ENCODE peak calls at places on chromosomes 6 and 20, in nine cellular contexts. Z, Q, V, U, C, K, J, W and A are unnamed samples.

GRCh38 chr6:148693882-148694484 is 52.8 kb upstream of the UST start:
- ATAC-seq in Z (no peak), U (no peak), J (peak), Q (no peak), C (no peak), V (no peak), W (no peak), K (no peak), A (no peak)

GRCh38 chr6:158313989-158314388 is 1.7 kb downstream of the TULP4 start:
- ATAC-seq in C (no peak), U (no peak), Z (no peak), K (peak), Q (no peak), V (no peak), W (no peak), J (peak), A (no peak)

GRCh38 chr20:58638467-58639181 is 12.5 kb upstream of the STX16 start:
- ATAC-seq in J (no peak), K (no peak), Q (no peak), W (no peak), Z (no peak), U (no peak), C (no peak), V (no peak), A (no peak)

GRCh38 chr6:160960067-160960466 is 31.5 kb upstream of the MAP3K4 start:
- ATAC-seq in Z (no peak), Q (no peak), C (no peak), U (no peak), W (no peak), J (no peak), K (no peak), V (no peak), A (no peak)

GRCh38 chr6:2037230-2037926 is 208.0 kb downstream of the GMDS start:
- ATAC-seq in U (no peak), J (no peak), K (no peak), C (no peak), V (no peak), W (no peak), Z (no peak), Q (no peak), A (no peak)

GRCh38 chr20:55540013-55540412 is 465.3 kb downstream of the CBLN4 start:
- ATAC-seq in J (no peak), C (no peak), Z (no peak), V (no peak), W (no peak), U (no peak), Q (no peak), K (no peak), A (no peak)

GRCh38 chr6:130376921-130377320 is 11.1 kb downstream of the TMEM200A start:
- ATAC-seq in Z (no peak), J (no peak), K (no peak), V (no peak), Q (no peak), U (no peak), W (no peak), C (no peak), A (no peak)

GRCh38 chr6:38113810-38114577 is 294.5 kb downstream of the ZFAND3 start:
- ATAC-seq in U (no peak), Z (no peak), Q (no peak), J (no peak), V (no peak), C (no peak), K (no peak), W (no peak), A (no peak)

GRCh38 chr6:118886641-118887040 is 7.3 kb upstream of the ASF1A start:
- ATAC-seq in Z (no peak), J (no peak), C (no peak), Q (no peak), K (no peak), V (no peak), U (no peak), W (no peak), A (no peak)

GRCh38 chr20:20038586-20038985 is 13.7 kb downstream of the CRNKL1 start:
- ATAC-seq in J (no peak), K (no peak), Z (no peak), V (no peak), W (no peak), U (no peak), Q (no peak), C (no peak), A (no peak)

DNA sequence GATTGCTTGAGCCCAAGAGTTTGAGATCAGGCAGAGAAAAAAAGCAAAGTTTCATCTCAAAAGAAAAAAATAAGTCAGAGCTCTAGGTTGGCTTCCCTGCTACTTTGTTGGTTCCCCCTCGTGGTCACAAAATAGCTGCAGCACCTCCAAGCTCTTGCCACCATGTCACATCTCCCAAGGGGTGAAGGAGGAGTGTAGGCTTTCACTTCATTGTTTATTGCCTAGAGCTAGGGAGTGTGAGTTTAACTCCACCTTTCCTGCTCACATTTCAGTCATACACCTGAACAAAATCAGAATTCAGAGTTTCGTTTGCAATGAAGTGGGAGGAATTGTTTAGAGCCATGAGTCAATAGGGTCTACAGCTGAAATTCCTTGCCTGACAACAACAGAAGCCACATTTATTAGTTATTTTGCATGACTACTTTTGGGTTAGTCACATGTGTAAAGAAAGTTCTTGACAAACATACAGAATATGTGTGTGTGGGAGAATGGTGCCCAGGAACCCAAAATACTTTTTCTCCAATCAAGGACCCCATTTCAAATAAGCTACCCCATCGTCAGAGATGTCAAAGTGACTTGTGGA is 56.2 kb upstream of the UFL1 start:
- ATAC-seq in W (no peak), Q (no peak), Z (no peak), V (no peak), K (no peak), C (no peak), J (peak), U (no peak), A (no peak)
- TF ChIP-seq CTCF in W (no peak), Q (no peak), Z (no peak), V (no peak), K (no peak), C (no peak), J (peak), U (no peak), A (no peak)

GRCh38 chr6:146337376-146337775 is 206.3 kb upstream of the RAB32 start:
- ATAC-seq in W (no peak), Q (no peak), K (no peak), Z (no peak), J (no peak), C (no peak), U (no peak), V (no peak), A (no peak)
- TF ChIP-seq POLR2A in W (no peak), Q (no peak), K (no peak), Z (no peak), J (no peak), C (no peak), U (no peak), V (no peak), A (no peak)

DNA sequence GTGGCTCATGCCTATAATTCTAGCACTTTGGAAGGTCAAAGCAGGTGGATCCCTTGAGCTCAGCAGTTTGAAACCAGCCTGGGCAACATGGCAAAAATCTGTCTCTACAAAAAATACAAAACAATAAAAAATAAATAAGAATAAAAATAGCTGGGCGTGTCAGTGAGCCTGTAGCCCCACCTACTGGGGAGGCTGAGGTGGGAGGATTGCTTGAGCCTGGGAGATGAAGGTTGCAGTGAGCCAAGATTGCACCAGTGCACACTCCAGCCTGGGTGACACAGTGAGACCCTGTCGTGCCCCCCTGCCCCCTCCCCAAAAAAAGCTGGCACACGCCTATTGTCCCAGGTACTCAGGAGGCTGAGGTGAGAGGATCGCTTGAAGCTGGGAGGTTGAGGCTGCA is 35.1 kb upstream of the SRPK1 start:
- ATAC-seq in C (no peak), W (no peak), K (peak), Q (peak), U (no peak), V (no peak), Z (no peak), J (no peak), A (no peak)
- TF ChIP-seq CTCF in C (no peak), W (peak), K (peak), Q (peak), U (peak), V (peak), Z (peak), J (peak), A (no peak)

GRCh38 chr6:122789862-122790739 is 1.0 kb downstream of the SMPDL3A start:
- ATAC-seq in Q (peak), Z (peak), V (peak), J (peak), U (no peak), K (peak), W (peak), C (peak), A (peak)

GRCh38 chr6:122789078-122789861 is at the start of gene SMPDL3A:
- ATAC-seq in C (peak), Z (peak), K (peak), W (peak), Q (peak), U (peak), J (peak), V (peak), A (peak)

GRCh38 chr6:122788663-122789062 is 395 bp upstream of the SMPDL3A start:
- ATAC-seq in Q (no peak), C (no peak), U (no peak), J (no peak), W (no peak), V (no peak), K (no peak), Z (no peak), A (no peak)

GRCh38 chr6:122792796-122793195 is 3.7 kb downstream of the SMPDL3A start:
- ATAC-seq in W (no peak), J (no peak), V (no peak), C (no peak), U (no peak), Q (no peak), K (no peak), Z (no peak), A (no peak)

DNA sequence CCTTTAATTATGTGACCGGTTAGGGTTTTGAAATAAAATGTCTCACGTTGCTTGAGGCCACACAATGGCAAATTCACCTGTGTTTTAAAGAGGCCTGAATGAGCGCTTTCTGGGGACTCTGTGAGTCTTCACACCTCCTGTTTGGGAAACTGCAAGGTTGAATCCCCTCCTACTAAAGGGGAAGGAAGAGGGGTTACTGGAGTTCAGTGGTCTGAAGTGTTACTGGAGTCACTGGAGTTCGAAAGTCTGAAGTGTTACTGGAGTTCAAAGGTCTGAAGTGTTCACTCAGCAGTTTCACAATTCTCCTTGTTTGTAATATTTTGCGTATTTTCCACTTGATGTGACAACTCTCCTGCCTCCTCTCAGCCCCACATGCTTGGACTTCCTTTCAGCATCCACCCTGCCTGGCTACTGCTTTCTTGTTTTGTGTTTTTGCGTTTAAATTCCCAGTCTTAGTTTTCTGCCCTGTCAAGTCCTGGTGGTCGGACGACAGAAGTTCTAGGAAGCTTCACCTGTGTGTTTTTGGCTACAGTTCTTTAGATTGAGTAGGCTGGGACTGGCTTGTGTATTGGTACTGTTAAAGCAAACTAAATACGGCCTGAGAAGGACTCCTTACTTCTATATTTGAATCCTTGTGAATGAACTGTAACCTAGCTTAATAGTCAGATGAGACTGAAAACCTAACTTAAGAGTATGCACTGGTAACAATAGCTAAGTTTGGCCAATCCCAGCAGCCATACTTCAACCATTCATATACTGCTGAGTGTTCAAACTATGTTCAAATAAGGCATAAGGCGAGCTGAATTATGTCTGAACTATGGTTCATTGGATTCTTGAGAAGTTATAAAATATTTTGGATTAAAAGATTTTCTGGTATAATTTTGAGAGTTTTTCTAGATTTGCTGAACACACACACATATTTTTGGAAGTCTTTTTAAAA is 2.0 kb downstream of the SMPDL3A start:
- ATAC-seq in Z (peak), Q (no peak), U (no peak), J (peak), K (no peak), W (no peak), C (no peak), V (no peak), A (no peak)
- TF ChIP-seq POLR2A in Z (no peak), Q (no peak), U (no peak), J (no peak), K (no peak), W (no peak), C (no peak), V (no peak), A (no peak)

DNA sequence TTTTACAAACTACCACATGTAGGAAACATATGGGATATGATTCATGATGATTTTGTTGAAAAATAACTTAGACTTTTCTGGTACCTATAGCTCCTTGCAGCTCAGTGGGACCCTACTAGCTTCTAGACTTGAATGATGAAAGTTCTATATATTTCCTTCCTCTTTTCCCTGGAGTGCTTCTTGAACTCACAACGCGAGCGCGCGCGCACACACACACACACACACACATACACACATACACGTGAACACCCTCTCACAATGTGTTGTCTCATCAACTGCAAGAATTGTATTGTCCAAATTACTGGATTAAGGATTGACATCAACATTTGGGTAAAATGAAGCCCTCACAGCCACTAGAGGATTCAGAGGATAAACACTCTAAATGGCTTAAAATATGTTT is 61.9 kb downstream of the TOX2 start:
- ATAC-seq in Z (no peak), K (no peak), Q (no peak), W (no peak), J (no peak), V (no peak), C (no peak), U (no peak), A (no peak)
- TF ChIP-seq CTCF in Z (no peak), K (no peak), Q (no peak), W (no peak), J (no peak), V (no peak), C (no peak), U (no peak), A (no peak)

GRCh38 chr6:13709698-13710551 is 1.7 kb downstream of the RANBP9 start:
- ATAC-seq in U (no peak), J (peak), K (peak), Z (no peak), V (no peak), C (no peak), Q (no peak), W (no peak), A (no peak)

GRCh38 chr6:13711726-13712484 is at the start of gene RANBP9:
- ATAC-seq in C (peak), Q (peak), Z (peak), K (peak), W (peak), J (peak), V (peak), U (peak), A (peak)

GRCh38 chr6:13712485-13712990 is 903 bp upstream of the RANBP9 start:
- ATAC-seq in Q (no peak), Z (no peak), K (no peak), C (no peak), V (no peak), W (no peak), J (no peak), U (no peak), A (no peak)

GRCh38 chr6:13711384-13711725 is 280 bp downstream of the RANBP9 start:
- ATAC-seq in C (no peak), U (peak), V (peak), W (peak), Q (peak), J (peak), Z (peak), K (peak), A (peak)

GRCh38 chr6:13710552-13711383 is 867 bp downstream of the RANBP9 start:
- ATAC-seq in J (peak), Q (peak), U (peak), K (peak), W (peak), Z (peak), C (no peak), V (peak), A (no peak)
- TF ChIP-seq POLR2A in J (no peak), Q (no peak), U (no peak), K (peak), W (peak), Z (peak), C (no peak), V (no peak), A (no peak)

DNA sequence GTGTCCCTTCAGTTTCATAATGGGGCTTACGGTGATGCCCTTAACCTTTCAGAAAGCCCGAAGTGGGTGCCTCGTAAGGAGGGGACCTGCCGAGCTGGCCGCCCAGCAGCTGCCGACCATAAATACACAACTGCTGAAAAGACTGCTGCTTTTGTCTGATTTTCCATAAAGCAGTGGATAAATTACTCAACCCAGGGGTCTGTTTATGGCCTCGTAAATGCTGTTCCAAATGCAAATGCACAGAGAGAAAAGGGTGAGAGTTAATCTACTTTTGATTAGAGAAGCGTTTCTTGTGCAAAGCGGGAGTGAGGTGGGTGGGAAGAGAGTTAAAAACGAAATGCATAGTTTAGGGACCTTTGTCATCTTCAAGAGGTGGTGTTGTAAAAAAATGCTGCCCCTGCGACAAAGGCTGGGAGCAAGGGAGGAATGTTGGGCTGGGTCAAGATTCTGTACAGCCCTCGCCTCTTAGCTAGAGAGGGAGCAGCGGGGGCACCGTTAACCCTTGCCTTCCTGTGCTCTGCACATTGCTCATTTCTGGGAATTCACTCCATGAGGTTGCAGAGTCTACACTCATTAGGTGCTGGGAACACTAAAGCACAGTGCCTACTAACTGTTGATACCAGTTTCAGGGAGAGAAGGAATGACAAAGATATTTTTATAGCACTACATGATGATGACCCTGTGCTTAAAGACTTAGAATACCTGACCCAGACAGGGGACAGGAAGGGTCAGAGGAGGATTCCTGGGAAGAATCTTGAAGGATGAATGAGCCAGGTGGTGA is 111.9 kb upstream of the MTHFD1L start:
- ATAC-seq in U (no peak), Z (no peak), Q (no peak), W (no peak), K (no peak), V (no peak), C (no peak), J (no peak), A (no peak)
- TF ChIP-seq CTCF in U (no peak), Z (no peak), Q (no peak), W (no peak), K (no peak), V (no peak), C (no peak), J (no peak), A (no peak)